ENCODE peak calls at places on chromosomes 3 and 15, in five cellular contexts. One of them, this sample, is unnamed.

GRCh38 chr15:36090276-36090946 is 489.0 kb upstream of the CDIN1 start:
- DNase-seq in GM12878: no peak
- DNase-seq in ovary: no peak
- DNase-seq in transverse colon: no peak
- DNase-seq in A549: no peak
- DNase-seq in this sample: no peak

GRCh38 chr15:63833246-63833696 is 477 bp downstream of the HERC1 start:
- DNase-seq in GM12878: no peak
- DNase-seq in ovary: peak; percentile 60
- DNase-seq in A549: no peak
- DNase-seq in transverse colon: peak; percentile 50
- DNase-seq in this sample: no peak

GRCh38 chr3:11367116-11367781 is 95.1 kb downstream of the ATG7 start:
- DNase-seq in A549: peak; percentile 9
- DNase-seq in GM12878: no peak
- DNase-seq in ovary: peak; percentile 55
- DNase-seq in transverse colon: peak; percentile 25
- DNase-seq in this sample: peak; percentile 48

GRCh38 chr15:43518073-43518761 is 809 bp downstream of the MAP1A start:
- DNase-seq in ovary: peak; percentile 55
- DNase-seq in transverse colon: no peak
- DNase-seq in GM12878: no peak
- DNase-seq in A549: no peak
- DNase-seq in this sample: no peak

GRCh38 chr3:6091262-6091661 is 769.7 kb upstream of the GRM7 start:
- DNase-seq in ovary: no peak
- DNase-seq in transverse colon: no peak
- DNase-seq in A549: no peak
- DNase-seq in GM12878: no peak
- DNase-seq in this sample: no peak

GRCh38 chr3:28286595-28286994 is 45.2 kb downstream of the CMC1 start:
- DNase-seq in GM12878: peak; percentile 8
- DNase-seq in transverse colon: no peak
- DNase-seq in A549: peak; percentile 51
- DNase-seq in ovary: no peak
- DNase-seq in this sample: no peak

GRCh38 chr3:66035763-66036477 is 2.8 kb downstream of the MAGI1 start:
- DNase-seq in A549: no peak
- DNase-seq in transverse colon: no peak
- DNase-seq in GM12878: no peak
- DNase-seq in ovary: no peak
- DNase-seq in this sample: no peak

GRCh38 chr3:74273091-74273490 is 341.4 kb downstream of the CNTN3 start:
- DNase-seq in transverse colon: peak; percentile 18
- DNase-seq in GM12878: no peak
- DNase-seq in ovary: no peak
- DNase-seq in A549: no peak
- DNase-seq in this sample: peak; percentile 21

GRCh38 chr3:35654471-35654870 is 15.1 kb downstream of the ARPP21 start:
- DNase-seq in ovary: no peak
- DNase-seq in transverse colon: no peak
- DNase-seq in A549: no peak
- DNase-seq in GM12878: no peak
- DNase-seq in this sample: no peak

GRCh38 chr15:66749841-66750575 is 48.0 kb downstream of the SMAD6 start:
- DNase-seq in transverse colon: no peak
- DNase-seq in A549: peak; percentile 58
- DNase-seq in GM12878: no peak
- DNase-seq in ovary: no peak
- DNase-seq in this sample: no peak

GRCh38 chr3:175433026-175433668 is 574.0 kb downstream of the NAALADL2 start:
- DNase-seq in GM12878: no peak
- DNase-seq in ovary: no peak
- DNase-seq in A549: no peak
- DNase-seq in transverse colon: no peak
- DNase-seq in this sample: no peak

GRCh38 chr3:35777065-35777464 is 137.7 kb downstream of the ARPP21 start:
- DNase-seq in A549: no peak
- DNase-seq in ovary: no peak
- DNase-seq in GM12878: no peak
- DNase-seq in transverse colon: no peak
- DNase-seq in this sample: no peak

GRCh38 chr3:147298511-147298982 is 107.8 kb downstream of the ZIC4 start:
- DNase-seq in transverse colon: no peak
- DNase-seq in A549: peak; percentile 72
- DNase-seq in ovary: no peak
- DNase-seq in GM12878: no peak
- DNase-seq in this sample: no peak

GRCh38 chr3:177197934-177198484 is 727 bp upstream of the TBL1XR1 start:
- DNase-seq in A549: peak; percentile 39
- DNase-seq in ovary: no peak
- DNase-seq in GM12878: no peak
- DNase-seq in transverse colon: no peak
- DNase-seq in this sample: no peak

GRCh38 chr3:38966956-38967795 is 84.6 kb downstream of the SCN11A start:
- DNase-seq in A549: no peak
- DNase-seq in transverse colon: no peak
- DNase-seq in ovary: no peak
- DNase-seq in GM12878: no peak
- DNase-seq in this sample: no peak

GRCh38 chr15:39159833-39160232 is 421.0 kb upstream of the THBS1 start:
- DNase-seq in A549: no peak
- DNase-seq in GM12878: no peak
- DNase-seq in ovary: no peak
- DNase-seq in transverse colon: no peak
- DNase-seq in this sample: no peak

GRCh38 chr3:66014641-66015040 is 24.1 kb downstream of the MAGI1 start:
- DNase-seq in A549: no peak
- DNase-seq in GM12878: no peak
- DNase-seq in ovary: no peak
- DNase-seq in transverse colon: no peak
- DNase-seq in this sample: no peak

GRCh38 chr3:38519000-38519399 is 22.9 kb downstream of the EXOG start:
- DNase-seq in A549: no peak
- DNase-seq in GM12878: no peak
- DNase-seq in transverse colon: no peak
- DNase-seq in ovary: no peak
- DNase-seq in this sample: no peak

GRCh38 chr3:50817756-50818518 is 143.2 kb downstream of the DOCK3 start:
- DNase-seq in ovary: no peak
- DNase-seq in A549: no peak
- DNase-seq in transverse colon: no peak
- DNase-seq in GM12878: no peak
- DNase-seq in this sample: no peak

GRCh38 chr15:73781038-73781925 is 28.1 kb upstream of the INSYN1 start:
- DNase-seq in GM12878: no peak
- DNase-seq in transverse colon: no peak
- DNase-seq in A549: peak; percentile 36
- DNase-seq in ovary: no peak
- DNase-seq in this sample: no peak

GRCh38 chr15:88267720-88268119 is 11.2 kb upstream of the NTRK3 start:
- DNase-seq in GM12878: no peak
- DNase-seq in transverse colon: no peak
- DNase-seq in A549: no peak
- DNase-seq in ovary: no peak
- DNase-seq in this sample: no peak

GRCh38 chr3:141000027-141000663 is 51.0 kb upstream of the SPSB4 start:
- DNase-seq in transverse colon: peak; percentile 28
- DNase-seq in GM12878: peak; percentile 7
- DNase-seq in A549: peak; percentile 47
- DNase-seq in ovary: peak; percentile 60
- DNase-seq in this sample: peak; percentile 60

GRCh38 chr3:150135321-150135721 is 164.6 kb upstream of the PFN2 start:
- DNase-seq in GM12878: no peak
- DNase-seq in ovary: no peak
- DNase-seq in A549: no peak
- DNase-seq in transverse colon: no peak
- DNase-seq in this sample: peak; percentile 7

GRCh38 chr3:51711352-51712019 is 4.6 kb downstream of the GRM2 start:
- DNase-seq in GM12878: no peak
- DNase-seq in transverse colon: no peak
- DNase-seq in A549: no peak
- DNase-seq in ovary: no peak
- DNase-seq in this sample: no peak

GRCh38 chr3:117892431-117892841 is 1142.2 kb downstream of the IGSF11 start:
- DNase-seq in transverse colon: no peak
- DNase-seq in A549: no peak
- DNase-seq in ovary: no peak
- DNase-seq in GM12878: no peak
- DNase-seq in this sample: no peak

GRCh38 chr15:39084683-39085530 is 496.0 kb upstream of the THBS1 start:
- DNase-seq in GM12878: no peak
- DNase-seq in A549: peak; percentile 52
- DNase-seq in ovary: peak; percentile 40
- DNase-seq in transverse colon: peak; percentile 23
- DNase-seq in this sample: no peak

GRCh38 chr3:115503386-115503785 is 119.9 kb upstream of the GAP43 start:
- DNase-seq in ovary: no peak
- DNase-seq in transverse colon: no peak
- DNase-seq in GM12878: no peak
- DNase-seq in A549: no peak
- DNase-seq in this sample: no peak

GRCh38 chr3:181716916-181717315 is 5.2 kb downstream of the SOX2 start:
- DNase-seq in A549: no peak
- DNase-seq in ovary: no peak
- DNase-seq in transverse colon: no peak
- DNase-seq in GM12878: no peak
- DNase-seq in this sample: no peak

GRCh38 chr3:124886168-124887051 is 755 bp downstream of the ITGB5 start:
- DNase-seq in A549: peak; percentile 82
- DNase-seq in ovary: peak; percentile 51
- DNase-seq in transverse colon: peak; percentile 70
- DNase-seq in GM12878: no peak
- DNase-seq in this sample: no peak
- TF ChIP-seq EP300 in A549: no peak
- TF ChIP-seq EP300 in ovary: no peak
- TF ChIP-seq EP300 in transverse colon: no peak
- TF ChIP-seq EP300 in GM12878: no peak
- TF ChIP-seq EP300 in this sample: no peak

DNA sequence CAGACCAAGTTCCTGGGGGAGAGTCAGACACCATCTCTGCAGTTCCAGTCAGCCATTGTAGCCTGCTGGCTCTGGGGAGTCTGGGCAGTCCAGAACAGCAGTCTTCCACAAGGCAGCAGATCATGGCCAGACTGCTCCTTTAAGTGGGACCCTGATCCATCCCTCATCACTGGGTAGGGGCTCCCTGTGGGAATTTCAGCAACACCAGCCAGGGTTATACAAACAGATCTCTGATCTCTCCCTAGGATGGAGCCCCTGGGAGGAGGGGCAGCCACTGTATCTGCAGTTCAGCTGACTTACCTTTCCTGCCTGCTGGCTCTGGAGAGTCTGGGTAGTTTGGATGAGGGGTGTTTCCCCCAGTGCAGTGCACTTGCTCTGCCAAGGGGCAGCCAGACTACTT is 42.1 kb upstream of the UNC13C start:
- DNase-seq in transverse colon: no peak
- DNase-seq in A549: no peak
- DNase-seq in GM12878: no peak
- DNase-seq in ovary: no peak
- DNase-seq in this sample: no peak
- H3K4me3 ChIP-seq in transverse colon: no peak overlapping the region
- H3K4me3 ChIP-seq in A549: no peak overlapping the region
- H3K4me3 ChIP-seq in GM12878: no peak overlapping the region
- H3K4me3 ChIP-seq in ovary: no peak overlapping the region
- H3K4me3 ChIP-seq in this sample: no peak overlapping the region

GRCh38 chr3:13191016-13191415 is 117.8 kb upstream of the IQSEC1 start:
- DNase-seq in GM12878: no peak
- DNase-seq in A549: no peak
- DNase-seq in ovary: no peak
- DNase-seq in transverse colon: no peak
- DNase-seq in this sample: no peak

GRCh38 chr3:13188975-13189374 is 115.7 kb upstream of the IQSEC1 start:
- DNase-seq in A549: no peak
- DNase-seq in GM12878: no peak
- DNase-seq in ovary: no peak
- DNase-seq in transverse colon: no peak
- DNase-seq in this sample: no peak

GRCh38 chr3:13188380-13188779 is 115.2 kb upstream of the IQSEC1 start:
- DNase-seq in ovary: no peak
- DNase-seq in transverse colon: no peak
- DNase-seq in GM12878: no peak
- DNase-seq in A549: no peak
- DNase-seq in this sample: no peak

GRCh38 chr3:13190376-13190762 is 117.1 kb upstream of the IQSEC1 start:
- DNase-seq in GM12878: no peak
- DNase-seq in transverse colon: no peak
- DNase-seq in ovary: no peak
- DNase-seq in A549: no peak
- DNase-seq in this sample: no peak

DNA sequence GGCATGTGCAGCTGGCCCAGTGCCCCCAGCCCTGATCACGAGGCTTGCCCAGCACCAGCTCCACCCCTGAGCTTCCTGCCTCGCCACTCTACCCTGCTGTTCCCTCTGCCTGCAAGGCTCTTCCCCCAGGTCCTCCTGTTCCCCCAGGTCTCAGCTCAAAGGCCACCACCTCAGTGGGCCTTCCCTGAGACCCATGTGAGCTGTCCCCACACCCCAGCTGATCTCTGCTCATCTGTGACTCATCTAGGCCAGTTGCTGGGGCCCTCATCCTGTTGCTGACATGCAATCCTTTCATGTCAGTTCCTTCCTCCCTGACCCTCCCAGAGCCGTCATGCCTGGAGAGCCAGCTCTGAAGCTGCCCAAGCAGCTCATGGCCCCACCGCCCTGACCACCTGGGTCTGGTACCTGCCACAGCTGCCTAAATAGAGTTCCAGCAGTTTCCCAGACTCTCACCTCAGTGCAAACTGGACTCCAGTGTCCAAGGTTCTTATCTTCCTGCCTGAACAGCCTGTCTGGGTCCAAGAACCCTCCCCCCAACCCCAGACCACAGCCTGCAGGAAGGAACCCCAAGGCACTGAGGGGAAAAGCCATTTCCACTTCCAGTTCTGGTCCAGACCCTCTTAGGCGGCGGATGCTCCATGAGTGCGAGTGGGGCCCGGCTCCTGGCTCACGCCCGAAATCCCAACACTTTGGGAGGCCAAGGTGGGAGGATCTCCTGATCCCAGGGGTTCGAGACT is 116.6 kb upstream of the IQSEC1 start:
- DNase-seq in ovary: no peak
- DNase-seq in GM12878: no peak
- DNase-seq in A549: no peak
- DNase-seq in transverse colon: no peak
- DNase-seq in this sample: no peak
- TF ChIP-seq EP300 in ovary: no peak
- TF ChIP-seq EP300 in GM12878: no peak
- TF ChIP-seq EP300 in A549: no peak
- TF ChIP-seq EP300 in transverse colon: no peak
- TF ChIP-seq EP300 in this sample: no peak

DNA sequence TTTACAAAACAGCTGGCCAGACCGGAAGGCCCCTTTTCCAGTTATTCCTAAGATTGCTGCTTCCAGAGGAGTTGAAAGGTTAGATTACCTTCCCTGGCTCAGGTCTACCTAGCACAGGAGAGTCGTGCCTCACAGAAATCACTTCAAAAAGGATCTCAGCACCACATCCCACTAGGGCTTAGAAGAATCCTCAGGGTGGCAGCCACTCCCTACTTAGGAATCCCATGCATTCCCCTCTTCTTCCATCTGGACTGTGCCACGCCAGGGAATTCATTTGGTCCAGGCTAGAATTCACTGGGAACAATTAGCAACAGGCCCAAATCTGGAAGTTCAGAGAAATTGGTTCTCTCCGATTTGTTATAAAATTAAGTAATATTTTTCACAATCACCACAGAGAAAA is 226.4 kb upstream of the IL12A start:
- DNase-seq in A549: peak; percentile 83
- DNase-seq in GM12878: no peak
- DNase-seq in ovary: no peak
- DNase-seq in transverse colon: no peak
- DNase-seq in this sample: no peak
- H3K4me3 ChIP-seq in A549: peak overlapping the region; percentile 94
- H3K4me3 ChIP-seq in GM12878: no peak overlapping the region
- H3K4me3 ChIP-seq in ovary: no peak overlapping the region
- H3K4me3 ChIP-seq in transverse colon: no peak overlapping the region
- H3K4me3 ChIP-seq in this sample: no peak overlapping the region